ENCODE peak calls at places on chromosomes 12 and 14, in five cellular contexts. H, U, Y, J and A are unnamed samples.
A peak's percentile ranks its signal among the peaks of the same experiment; 100 is the strongest.

GRCh38 chr12:10211101-10211974 is 1.3 kb upstream of the GABARAPL1 start:
- DNase-seq in J (no peak), H (peak; percentile 15), Y (no peak), U (peak; percentile 30), A (peak; percentile 8)

GRCh38 chr12:47904647-47905312 is at the start of gene VDR:
- DNase-seq in J (peak; percentile 75), H (peak; percentile 63), Y (peak; percentile 92), U (peak; percentile 91), A (peak; percentile 68)

GRCh38 chr14:100405752-100406455 is 82.8 kb downstream of the SLC25A47 start:
- DNase-seq in Y (peak; percentile 33), U (no peak), J (no peak), H (no peak), A (no peak)

GRCh38 chr14:77022219-77022852 is 6.2 kb downstream of the IRF2BPL start:
- DNase-seq in J (no peak), Y (no peak), U (no peak), H (no peak), A (no peak)

GRCh38 chr12:45583011-45583657 is 146.4 kb upstream of the ARID2 start:
- DNase-seq in J (peak; percentile 90), H (peak; percentile 70), U (peak; percentile 34), Y (no peak), A (no peak)

GRCh38 chr14:91144425-91145145 is 30.7 kb downstream of the DGLUCY start:
- DNase-seq in J (peak; percentile 62), Y (no peak), H (peak; percentile 85), U (no peak), A (peak; percentile 43)

GRCh38 chr12:85996280-85996679 is 122.2 kb downstream of the NTS start:
- DNase-seq in Y (no peak), J (peak; percentile 40), H (peak; percentile 15), U (no peak), A (no peak)

GRCh38 chr12:68885381-68885780 is 47.6 kb downstream of the CPM start:
- DNase-seq in Y (no peak), U (no peak), H (no peak), J (no peak), A (no peak)

GRCh38 chr12:124837958-124838803 is 25.5 kb downstream of the SCARB1 start:
- DNase-seq in U (peak; percentile 85), H (peak; percentile 99), Y (no peak), J (peak; percentile 97), A (peak; percentile 97)

GRCh38 chr14:104898870-104899510 is 25.7 kb upstream of the PLD4 start:
- DNase-seq in H (no peak), J (peak; percentile 31), Y (no peak), U (no peak), A (no peak)

GRCh38 chr12:6828671-6829531 is 694 bp downstream of the P3H3 start:
- DNase-seq in U (peak; percentile 48), J (peak; percentile 58), H (peak; percentile 65), Y (no peak), A (peak; percentile 54)

GRCh38 chr12:6827982-6828670 is at the start of gene P3H3:
- DNase-seq in U (peak; percentile 42), Y (no peak), J (peak; percentile 63), H (peak; percentile 56), A (peak; percentile 45)

GRCh38 chr12:6826125-6826733 is 2.0 kb upstream of the P3H3 start:
- DNase-seq in H (no peak), U (peak; percentile 28), Y (no peak), J (no peak), A (no peak)

GRCh38 chr12:6826734-6827436 is 1.3 kb upstream of the P3H3 start:
- DNase-seq in U (peak; percentile 29), J (no peak), H (no peak), Y (no peak), A (no peak)

DNA sequence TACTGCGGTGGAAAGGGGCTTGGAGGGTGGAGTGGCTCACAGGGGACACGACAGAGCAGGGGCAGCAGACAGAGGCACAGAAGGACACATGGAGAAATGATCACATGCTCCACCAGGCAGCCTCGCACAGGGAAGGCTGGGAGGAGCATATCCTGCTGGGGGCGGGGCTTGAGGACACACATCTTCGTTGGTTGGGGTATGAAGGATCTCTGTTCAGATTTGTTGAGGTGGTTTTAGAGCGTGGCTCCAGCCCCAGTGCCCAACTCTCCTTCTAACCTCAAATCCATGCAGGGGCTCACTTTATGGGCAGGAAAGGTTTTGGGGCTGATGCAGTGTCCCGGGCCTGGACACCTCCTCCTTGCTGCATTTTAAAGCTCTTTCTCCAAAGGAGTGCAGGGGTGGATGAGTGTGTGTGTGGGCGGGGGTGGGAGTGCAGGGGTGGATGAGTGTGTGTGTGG is 741 bp upstream of the P3H3 start:
- DNase-seq in J (peak; percentile 84), U (peak; percentile 82), H (peak; percentile 78), Y (peak; percentile 83), A (peak; percentile 80)
- H3K4me3 ChIP-seq in J (no peak overlapping the region), U (no peak overlapping the region), H (peak overlapping the region; percentile 19), Y (no peak overlapping the region), A (peak overlapping the region; percentile 15)

DNA sequence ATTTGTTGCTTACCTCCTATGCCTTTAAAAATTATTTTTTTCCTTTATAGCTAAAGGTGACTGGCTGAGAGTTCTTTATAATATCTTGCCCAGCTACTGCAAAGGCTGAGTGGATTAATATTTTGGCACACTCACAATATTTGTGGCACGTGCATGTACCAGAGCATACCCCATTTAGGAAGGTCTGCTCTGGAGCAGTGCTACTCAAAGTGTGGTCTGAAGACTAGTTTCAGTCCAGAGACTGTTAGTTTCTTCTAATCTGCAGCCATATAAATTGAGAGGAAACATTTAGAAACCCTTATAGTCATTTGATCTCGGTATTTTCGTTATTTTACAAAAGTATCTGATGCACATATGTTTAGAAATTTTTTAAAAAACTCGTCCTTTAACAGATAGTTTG is 51.0 kb downstream of the IFT81 start:
- DNase-seq in Y (no peak), J (no peak), U (no peak), H (no peak), A (no peak)
- H3K4me3 ChIP-seq in Y (no peak overlapping the region), J (no peak overlapping the region), U (no peak overlapping the region), H (no peak overlapping the region), A (no peak overlapping the region)

GRCh38 chr12:113250045-113250444 is 28.8 kb downstream of the TPCN1 start:
- DNase-seq in J (no peak), Y (no peak), H (no peak), U (peak; percentile 2), A (no peak)

GRCh38 chr12:113248046-113248825 is 27.0 kb downstream of the TPCN1 start:
- DNase-seq in Y (no peak), H (no peak), U (peak; percentile 26), J (no peak), A (no peak)

GRCh38 chr12:113249546-113249945 is 28.3 kb downstream of the TPCN1 start:
- DNase-seq in J (no peak), H (no peak), U (peak; percentile 6), Y (no peak), A (no peak)

GRCh38 chr12:113247123-113248045 is 26.1 kb downstream of the TPCN1 start:
- DNase-seq in H (peak; percentile 69), Y (no peak), U (peak; percentile 48), J (no peak), A (peak; percentile 33)

GRCh38 chr12:113248842-113249435 is 27.7 kb downstream of the TPCN1 start:
- DNase-seq in U (peak; percentile 13), H (no peak), J (no peak), Y (no peak), A (no peak)
- H3K4me3 ChIP-seq in U (no peak overlapping the region), H (no peak overlapping the region), J (no peak overlapping the region), Y (no peak overlapping the region), A (no peak overlapping the region)

GRCh38 chr12:107645630-107646333 is 39.8 kb upstream of the PWP1 start:
- DNase-seq in U (no peak), H (peak; percentile 16), J (no peak), Y (no peak), A (no peak)
- H3K4me3 ChIP-seq in U (no peak overlapping the region), H (no peak overlapping the region), J (no peak overlapping the region), Y (no peak overlapping the region), A (no peak overlapping the region)

DNA sequence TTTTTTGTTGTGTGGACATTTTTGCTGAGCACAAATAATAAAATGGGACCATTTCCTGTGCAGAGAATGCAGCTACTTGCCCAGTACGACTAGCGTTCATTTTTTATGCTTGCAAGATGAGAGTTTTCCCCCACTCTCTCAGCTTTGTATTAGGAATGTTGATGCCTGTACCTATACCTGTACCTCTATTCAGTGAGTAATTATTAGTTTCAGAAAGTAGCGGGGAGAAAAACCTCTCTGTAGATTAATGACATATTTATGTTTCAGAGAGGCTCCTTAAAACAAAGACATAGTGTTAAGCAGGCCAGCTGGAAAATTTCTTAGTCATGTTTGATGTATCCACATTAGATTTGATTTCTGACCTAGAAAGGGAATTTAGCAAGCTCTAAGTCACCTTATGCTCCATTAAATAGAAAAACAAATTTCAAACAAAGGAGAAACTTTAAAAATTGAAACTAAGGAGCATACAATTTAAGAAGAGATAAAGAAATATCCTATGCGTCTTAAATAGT is 146.6 kb downstream of the SRGAP1 start:
- DNase-seq in U (no peak), Y (no peak), J (no peak), H (peak; percentile 77), A (no peak)
- H3K4me3 ChIP-seq in U (no peak overlapping the region), Y (no peak overlapping the region), J (no peak overlapping the region), H (no peak overlapping the region), A (no peak overlapping the region)

DNA sequence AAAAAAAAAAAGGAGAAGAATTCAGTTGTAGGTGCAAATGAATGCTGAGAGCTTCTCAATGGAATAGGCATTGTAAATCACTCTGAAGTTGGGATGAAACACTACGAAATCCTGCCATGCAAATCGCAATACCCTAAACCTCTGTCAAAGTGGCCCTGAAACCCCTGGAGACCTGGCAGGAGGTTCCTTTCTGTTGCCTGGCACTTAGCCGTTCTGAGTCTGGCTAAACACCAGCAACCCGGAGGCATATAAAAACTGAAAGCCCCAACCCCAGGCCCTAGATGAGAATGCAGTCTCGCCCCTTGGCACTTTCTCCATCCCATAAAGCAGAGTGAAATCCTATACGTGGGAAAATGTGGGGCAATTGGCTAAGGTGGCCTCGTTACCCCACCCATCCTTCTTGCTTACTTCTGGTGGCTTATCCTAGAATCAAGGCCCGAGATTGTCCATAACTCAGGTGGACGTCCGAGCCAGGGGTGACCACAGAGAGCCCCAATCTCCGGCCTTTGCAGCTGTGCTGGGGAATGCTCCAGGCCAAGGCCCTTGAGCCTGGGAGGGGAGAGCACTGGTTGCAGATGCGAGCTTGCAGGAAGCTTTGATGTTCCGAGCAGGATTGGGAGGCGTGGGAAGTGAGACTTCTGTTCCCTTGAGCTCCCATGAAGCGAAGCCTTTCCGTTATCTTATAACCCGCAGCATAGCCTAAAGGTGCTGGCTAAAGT is 151.7 kb upstream of the PARP11 start:
- DNase-seq in J (no peak), Y (no peak), U (no peak), H (no peak), A (no peak)
- H3K4me3 ChIP-seq in J (no peak overlapping the region), Y (no peak overlapping the region), U (no peak overlapping the region), H (no peak overlapping the region), A (no peak overlapping the region)